ENCODE peak calls at places on chromosome 6, in eight cellular contexts. One of them, this sample, is unnamed.

GRCh38 chr6:44942201-44942600 is 385.9 kb upstream of the RUNX2 start:
- DNase-seq in astrocyte of the cerebellum: no peak
- DNase-seq in naive thymus-derived CD8-positive, alpha-beta T cell: no peak
- DNase-seq in stimulated activated CD8-positive, alpha-beta memory T cell treated with anti-CD3 and anti-CD28 coated beads, Interleukin-15, amount 100 ng/mL, for 48 hours: no peak
- DNase-seq in glomerular endothelial cell: no peak
- DNase-seq in coronary artery: no peak
- DNase-seq in activated naive CD4-positive, alpha-beta T cell treated with anti-CD3 and anti-CD28 coated beads for 36 hours: no peak
- DNase-seq in progenitor cell of endocrine pancreas: no peak
- DNase-seq in this sample: no peak

GRCh38 chr6:122035193-122035592 is 364.3 kb upstream of the HSF2 start:
- DNase-seq in glomerular endothelial cell: no peak
- DNase-seq in progenitor cell of endocrine pancreas: no peak
- DNase-seq in naive thymus-derived CD8-positive, alpha-beta T cell: no peak
- DNase-seq in activated naive CD4-positive, alpha-beta T cell treated with anti-CD3 and anti-CD28 coated beads for 36 hours: no peak
- DNase-seq in coronary artery: no peak
- DNase-seq in stimulated activated CD8-positive, alpha-beta memory T cell treated with anti-CD3 and anti-CD28 coated beads, Interleukin-15, amount 100 ng/mL, for 48 hours: no peak
- DNase-seq in astrocyte of the cerebellum: peak; percentile 28
- DNase-seq in this sample: no peak

GRCh38 chr6:109477725-109478124 is 5.3 kb downstream of the ZBTB24 start:
- DNase-seq in coronary artery: no peak
- DNase-seq in activated naive CD4-positive, alpha-beta T cell treated with anti-CD3 and anti-CD28 coated beads for 36 hours: peak; percentile 22
- DNase-seq in stimulated activated CD8-positive, alpha-beta memory T cell treated with anti-CD3 and anti-CD28 coated beads, Interleukin-15, amount 100 ng/mL, for 48 hours: no peak
- DNase-seq in astrocyte of the cerebellum: no peak
- DNase-seq in progenitor cell of endocrine pancreas: no peak
- DNase-seq in glomerular endothelial cell: no peak
- DNase-seq in naive thymus-derived CD8-positive, alpha-beta T cell: no peak
- DNase-seq in this sample: no peak

GRCh38 chr6:11263185-11263817 is 30.8 kb upstream of the NEDD9 start:
- DNase-seq in activated naive CD4-positive, alpha-beta T cell treated with anti-CD3 and anti-CD28 coated beads for 36 hours: no peak
- DNase-seq in progenitor cell of endocrine pancreas: no peak
- DNase-seq in naive thymus-derived CD8-positive, alpha-beta T cell: no peak
- DNase-seq in astrocyte of the cerebellum: peak; percentile 50
- DNase-seq in coronary artery: peak; percentile 90
- DNase-seq in glomerular endothelial cell: peak; percentile 71
- DNase-seq in stimulated activated CD8-positive, alpha-beta memory T cell treated with anti-CD3 and anti-CD28 coated beads, Interleukin-15, amount 100 ng/mL, for 48 hours: no peak
- DNase-seq in this sample: no peak

GRCh38 chr6:73652637-73653570 is 888 bp downstream of the SLC17A5 start:
- DNase-seq in activated naive CD4-positive, alpha-beta T cell treated with anti-CD3 and anti-CD28 coated beads for 36 hours: peak; percentile 83
- DNase-seq in naive thymus-derived CD8-positive, alpha-beta T cell: peak; percentile 69
- DNase-seq in glomerular endothelial cell: no peak
- DNase-seq in stimulated activated CD8-positive, alpha-beta memory T cell treated with anti-CD3 and anti-CD28 coated beads, Interleukin-15, amount 100 ng/mL, for 48 hours: peak; percentile 42
- DNase-seq in coronary artery: peak; percentile 79
- DNase-seq in astrocyte of the cerebellum: peak; percentile 6
- DNase-seq in progenitor cell of endocrine pancreas: peak; percentile 36
- DNase-seq in this sample: peak; percentile 79

GRCh38 chr6:163449076-163449475 is 34.6 kb downstream of the QKI start:
- DNase-seq in coronary artery: no peak
- DNase-seq in activated naive CD4-positive, alpha-beta T cell treated with anti-CD3 and anti-CD28 coated beads for 36 hours: no peak
- DNase-seq in astrocyte of the cerebellum: no peak
- DNase-seq in glomerular endothelial cell: no peak
- DNase-seq in naive thymus-derived CD8-positive, alpha-beta T cell: no peak
- DNase-seq in progenitor cell of endocrine pancreas: no peak
- DNase-seq in stimulated activated CD8-positive, alpha-beta memory T cell treated with anti-CD3 and anti-CD28 coated beads, Interleukin-15, amount 100 ng/mL, for 48 hours: no peak
- DNase-seq in this sample: no peak

GRCh38 chr6:4567141-4567540 is 209.1 kb upstream of the CDYL start:
- DNase-seq in astrocyte of the cerebellum: no peak
- DNase-seq in coronary artery: no peak
- DNase-seq in activated naive CD4-positive, alpha-beta T cell treated with anti-CD3 and anti-CD28 coated beads for 36 hours: no peak
- DNase-seq in stimulated activated CD8-positive, alpha-beta memory T cell treated with anti-CD3 and anti-CD28 coated beads, Interleukin-15, amount 100 ng/mL, for 48 hours: no peak
- DNase-seq in glomerular endothelial cell: no peak
- DNase-seq in naive thymus-derived CD8-positive, alpha-beta T cell: no peak
- DNase-seq in progenitor cell of endocrine pancreas: no peak
- DNase-seq in this sample: no peak

GRCh38 chr6:166736606-166737005 is 109.6 kb upstream of the RPS6KA2 start:
- DNase-seq in astrocyte of the cerebellum: no peak
- DNase-seq in stimulated activated CD8-positive, alpha-beta memory T cell treated with anti-CD3 and anti-CD28 coated beads, Interleukin-15, amount 100 ng/mL, for 48 hours: no peak
- DNase-seq in progenitor cell of endocrine pancreas: no peak
- DNase-seq in glomerular endothelial cell: peak; percentile 58
- DNase-seq in activated naive CD4-positive, alpha-beta T cell treated with anti-CD3 and anti-CD28 coated beads for 36 hours: no peak
- DNase-seq in coronary artery: no peak
- DNase-seq in naive thymus-derived CD8-positive, alpha-beta T cell: no peak
- DNase-seq in this sample: no peak

GRCh38 chr6:163620670-163621330 is 206.3 kb downstream of the QKI start:
- DNase-seq in naive thymus-derived CD8-positive, alpha-beta T cell: no peak
- DNase-seq in astrocyte of the cerebellum: no peak
- DNase-seq in stimulated activated CD8-positive, alpha-beta memory T cell treated with anti-CD3 and anti-CD28 coated beads, Interleukin-15, amount 100 ng/mL, for 48 hours: no peak
- DNase-seq in progenitor cell of endocrine pancreas: no peak
- DNase-seq in activated naive CD4-positive, alpha-beta T cell treated with anti-CD3 and anti-CD28 coated beads for 36 hours: no peak
- DNase-seq in glomerular endothelial cell: no peak
- DNase-seq in coronary artery: no peak
- DNase-seq in this sample: no peak

GRCh38 chr6:156827382-156827781 is 50.2 kb downstream of the ARID1B start:
- DNase-seq in astrocyte of the cerebellum: no peak
- DNase-seq in progenitor cell of endocrine pancreas: no peak
- DNase-seq in activated naive CD4-positive, alpha-beta T cell treated with anti-CD3 and anti-CD28 coated beads for 36 hours: no peak
- DNase-seq in stimulated activated CD8-positive, alpha-beta memory T cell treated with anti-CD3 and anti-CD28 coated beads, Interleukin-15, amount 100 ng/mL, for 48 hours: no peak
- DNase-seq in glomerular endothelial cell: no peak
- DNase-seq in naive thymus-derived CD8-positive, alpha-beta T cell: no peak
- DNase-seq in coronary artery: no peak
- DNase-seq in this sample: no peak

GRCh38 chr6:13916230-13916944 is 8.4 kb upstream of the RNF182 start:
- DNase-seq in stimulated activated CD8-positive, alpha-beta memory T cell treated with anti-CD3 and anti-CD28 coated beads, Interleukin-15, amount 100 ng/mL, for 48 hours: no peak
- DNase-seq in progenitor cell of endocrine pancreas: no peak
- DNase-seq in naive thymus-derived CD8-positive, alpha-beta T cell: no peak
- DNase-seq in coronary artery: no peak
- DNase-seq in activated naive CD4-positive, alpha-beta T cell treated with anti-CD3 and anti-CD28 coated beads for 36 hours: no peak
- DNase-seq in astrocyte of the cerebellum: peak; percentile 4
- DNase-seq in glomerular endothelial cell: no peak
- DNase-seq in this sample: no peak

GRCh38 chr6:136012198-136012884 is 160.8 kb downstream of the PDE7B start:
- DNase-seq in naive thymus-derived CD8-positive, alpha-beta T cell: no peak
- DNase-seq in coronary artery: no peak
- DNase-seq in astrocyte of the cerebellum: no peak
- DNase-seq in stimulated activated CD8-positive, alpha-beta memory T cell treated with anti-CD3 and anti-CD28 coated beads, Interleukin-15, amount 100 ng/mL, for 48 hours: no peak
- DNase-seq in glomerular endothelial cell: no peak
- DNase-seq in activated naive CD4-positive, alpha-beta T cell treated with anti-CD3 and anti-CD28 coated beads for 36 hours: no peak
- DNase-seq in progenitor cell of endocrine pancreas: no peak
- DNase-seq in this sample: no peak

GRCh38 chr6:158923801-158924498 is 76.1 kb downstream of the RSPH3 start:
- DNase-seq in glomerular endothelial cell: no peak
- DNase-seq in activated naive CD4-positive, alpha-beta T cell treated with anti-CD3 and anti-CD28 coated beads for 36 hours: no peak
- DNase-seq in coronary artery: no peak
- DNase-seq in astrocyte of the cerebellum: no peak
- DNase-seq in progenitor cell of endocrine pancreas: no peak
- DNase-seq in stimulated activated CD8-positive, alpha-beta memory T cell treated with anti-CD3 and anti-CD28 coated beads, Interleukin-15, amount 100 ng/mL, for 48 hours: no peak
- DNase-seq in naive thymus-derived CD8-positive, alpha-beta T cell: no peak
- DNase-seq in this sample: no peak

GRCh38 chr6:317452-318144 is 25.3 kb downstream of the DUSP22 start:
- DNase-seq in stimulated activated CD8-positive, alpha-beta memory T cell treated with anti-CD3 and anti-CD28 coated beads, Interleukin-15, amount 100 ng/mL, for 48 hours: no peak
- DNase-seq in astrocyte of the cerebellum: no peak
- DNase-seq in coronary artery: peak; percentile 72
- DNase-seq in activated naive CD4-positive, alpha-beta T cell treated with anti-CD3 and anti-CD28 coated beads for 36 hours: no peak
- DNase-seq in progenitor cell of endocrine pancreas: no peak
- DNase-seq in naive thymus-derived CD8-positive, alpha-beta T cell: no peak
- DNase-seq in glomerular endothelial cell: no peak
- DNase-seq in this sample: no peak

This sample was measured in activated CD8-positive, alpha-beta T cell treated with anti-CD3 and anti-CD28 coated beads for 36 hours.